ENCODE peak calls at places on chromosomes 1 and 21, in nine cellular contexts. X is AG04449; A is NCI-H1092; N is kidney; S is WERI-Rb-1; I is pancreas; F is activated CD4-positive, CD25-positive, alpha-beta regulatory T cell treated with anti-CD3 and anti-CD28 coated beads, Interleukin-2, amount 50 U/mL, for 72 hours; E is cardiac muscle cell; O is stimulated activated CD4-positive, alpha-beta T cell treated with anti-CD3 and anti-CD28 coated beads, Interleukin-12 subunit alpha, Interleukin-12 subunit beta, amount 100 ng/mL, for 48 hours. H is an unnamed sample.

GRCh38 chr1:224106568-224107281 is 7.2 kb upstream of the FBXO28 start:
- DNase-seq in A (peak), I (no peak), X (no peak), O (no peak), E (peak), F (no peak), N (no peak), S (peak), H (no peak)

GRCh38 chr1:205921559-205921887 is 21.7 kb downstream of the SLC26A9 start:
- DNase-seq in I (no peak), S (peak), X (no peak), O (no peak), F (no peak), N (peak), A (no peak), E (no peak), H (no peak)

GRCh38 chr1:198096390-198096789 is 60.4 kb upstream of the NEK7 start:
- DNase-seq in A (no peak), X (no peak), O (no peak), N (no peak), S (no peak), I (no peak), E (no peak), F (no peak), H (no peak)

GRCh38 chr1:81327743-81328142 is 473.0 kb upstream of the ADGRL2 start:
- DNase-seq in I (no peak), F (no peak), E (no peak), A (no peak), O (no peak), X (no peak), N (no peak), S (no peak), H (no peak)

GRCh38 chr1:203278885-203279406 is 26.4 kb upstream of the BTG2 start:
- DNase-seq in F (no peak), O (no peak), I (no peak), X (no peak), N (no peak), S (no peak), E (no peak), A (no peak), H (no peak)

GRCh38 chr1:200905411-200906052 is 10.8 kb downstream of the INAVA start:
- DNase-seq in O (peak), E (no peak), I (no peak), A (no peak), X (no peak), S (no peak), N (no peak), F (no peak), H (no peak)

GRCh38 chr1:39622427-39622826 is 17.0 kb downstream of the HEYL start:
- DNase-seq in X (no peak), N (no peak), I (no peak), O (no peak), F (no peak), S (no peak), A (no peak), E (no peak), H (no peak)

GRCh38 chr21:32393677-32394001 is 827 bp upstream of the URB1 start:
- DNase-seq in I (no peak), E (no peak), F (no peak), O (no peak), X (no peak), N (no peak), S (no peak), A (no peak), H (no peak)

GRCh38 chr1:99180915-99181314 is 83.4 kb upstream of the PLPPR4 start:
- DNase-seq in N (no peak), X (no peak), S (no peak), E (peak), O (no peak), I (no peak), A (peak), F (no peak), H (no peak)

GRCh38 chr1:193123751-193124150 is 1.9 kb downstream of the CDC73 start:
- DNase-seq in X (no peak), I (no peak), E (no peak), O (no peak), N (no peak), S (no peak), A (no peak), F (no peak), H (no peak)

GRCh38 chr21:15775291-15775690 is 45.5 kb downstream of the USP25 start:
- DNase-seq in F (no peak), X (no peak), S (no peak), N (no peak), I (no peak), A (no peak), E (no peak), O (no peak), H (no peak)

GRCh38 chr1:209534496-209535250 is 48.8 kb upstream of the CAMK1G start:
- DNase-seq in O (no peak), N (no peak), E (no peak), S (no peak), I (no peak), F (no peak), X (no peak), A (no peak), H (no peak)

GRCh38 chr1:101071470-101071886 is 45.9 kb upstream of the DPH5 start:
- DNase-seq in F (no peak), E (peak), N (no peak), S (no peak), A (no peak), I (no peak), O (no peak), X (no peak), H (no peak)

GRCh38 chr1:23980725-23981063 is 567 bp upstream of the SRSF10 start:
- DNase-seq in O (peak), X (no peak), N (no peak), I (no peak), E (peak), A (peak), S (peak), F (peak), H (peak)

GRCh38 chr1:67570473-67571143 is 114.4 kb upstream of the GADD45A start:
- DNase-seq in E (peak), X (peak), I (no peak), S (no peak), F (no peak), O (no peak), N (no peak), A (no peak), H (no peak)

GRCh38 chr1:226355679-226356583 is 47.0 kb upstream of the LIN9 start:
- DNase-seq in A (no peak), N (no peak), E (no peak), X (no peak), F (no peak), S (peak), O (no peak), I (no peak), H (no peak)

H was measured in uterus.